ENCODE peak calls at places on chromosomes 4 and X, in five cellular contexts. One of them, this sample, is unnamed.

GRCh38 chrX:71096702-71097032 is 1.0 kb downstream of the FOXO4 start:
- DNase-seq in HT-29: no peak
- DNase-seq in globus pallidus: no peak
- DNase-seq in DND-41: no peak
- DNase-seq in fibroblast of the conjunctiva: no peak
- DNase-seq in this sample: no peak

GRCh38 chrX:45758319-45758718 is 557.6 kb upstream of the DIPK2B start:
- DNase-seq in DND-41: peak; percentile 68
- DNase-seq in HT-29: no peak
- DNase-seq in fibroblast of the conjunctiva: peak; percentile 54
- DNase-seq in globus pallidus: no peak
- DNase-seq in this sample: peak; percentile 84

GRCh38 chr4:48450740-48451139 is 32.4 kb upstream of the SLC10A4 start:
- DNase-seq in HT-29: no peak
- DNase-seq in globus pallidus: no peak
- DNase-seq in fibroblast of the conjunctiva: no peak
- DNase-seq in DND-41: no peak
- DNase-seq in this sample: no peak

GRCh38 chr4:2696423-2696822 is 59.7 kb downstream of the TNIP2 start:
- DNase-seq in fibroblast of the conjunctiva: no peak
- DNase-seq in HT-29: no peak
- DNase-seq in globus pallidus: no peak
- DNase-seq in DND-41: no peak
- DNase-seq in this sample: no peak

GRCh38 chrX:13223868-13224555 is 95.8 kb downstream of the ATXN3L start:
- DNase-seq in fibroblast of the conjunctiva: peak; percentile 60
- DNase-seq in globus pallidus: no peak
- DNase-seq in DND-41: no peak
- DNase-seq in HT-29: peak; percentile 67
- DNase-seq in this sample: peak; percentile 88

GRCh38 chr4:99099311-99099710 is 10.7 kb upstream of the ADH5 start:
- DNase-seq in DND-41: no peak
- DNase-seq in globus pallidus: no peak
- DNase-seq in fibroblast of the conjunctiva: no peak
- DNase-seq in HT-29: no peak
- DNase-seq in this sample: no peak

GRCh38 chr4:94068712-94069111 is 139.0 kb upstream of the SMARCAD1 start:
- DNase-seq in DND-41: no peak
- DNase-seq in globus pallidus: no peak
- DNase-seq in HT-29: no peak
- DNase-seq in fibroblast of the conjunctiva: no peak
- DNase-seq in this sample: peak; percentile 79

GRCh38 chrX:149629730-149630387 is 1.7 kb downstream of the TMEM185A start:
- DNase-seq in HT-29: no peak
- DNase-seq in globus pallidus: no peak
- DNase-seq in fibroblast of the conjunctiva: no peak
- DNase-seq in DND-41: no peak
- DNase-seq in this sample: no peak

GRCh38 chrX:120308959-120309872 is 2.0 kb downstream of the TMEM255A start:
- DNase-seq in globus pallidus: peak; percentile 38
- DNase-seq in DND-41: no peak
- DNase-seq in HT-29: no peak
- DNase-seq in fibroblast of the conjunctiva: peak; percentile 8
- DNase-seq in this sample: peak; percentile 46

GRCh38 chrX:28854637-28855036 is 267.4 kb downstream of the IL1RAPL1 start:
- DNase-seq in globus pallidus: no peak
- DNase-seq in HT-29: no peak
- DNase-seq in DND-41: no peak
- DNase-seq in fibroblast of the conjunctiva: no peak
- DNase-seq in this sample: no peak

GRCh38 chrX:91414710-91415109 is 19.9 kb upstream of the PABPC5 start:
- DNase-seq in globus pallidus: no peak
- DNase-seq in HT-29: peak; percentile 16
- DNase-seq in DND-41: no peak
- DNase-seq in fibroblast of the conjunctiva: no peak
- DNase-seq in this sample: no peak

GRCh38 chr4:168832746-168833575 is 177.1 kb downstream of the CBR4 start:
- DNase-seq in HT-29: no peak
- DNase-seq in DND-41: no peak
- DNase-seq in globus pallidus: no peak
- DNase-seq in fibroblast of the conjunctiva: no peak
- DNase-seq in this sample: no peak

GRCh38 chr4:61478340-61478739 is 278.2 kb downstream of the ADGRL3 start:
- DNase-seq in globus pallidus: no peak
- DNase-seq in fibroblast of the conjunctiva: no peak
- DNase-seq in HT-29: no peak
- DNase-seq in DND-41: no peak
- DNase-seq in this sample: no peak

GRCh38 chr4:112130903-112131302 is 14.4 kb upstream of the FAM241A start:
- DNase-seq in globus pallidus: no peak
- DNase-seq in DND-41: no peak
- DNase-seq in fibroblast of the conjunctiva: no peak
- DNase-seq in HT-29: no peak
- DNase-seq in this sample: no peak

GRCh38 chr4:85489273-85489672 is 14.3 kb downstream of the ARHGAP24 start:
- DNase-seq in fibroblast of the conjunctiva: no peak
- DNase-seq in DND-41: no peak
- DNase-seq in HT-29: no peak
- DNase-seq in globus pallidus: no peak
- DNase-seq in this sample: no peak

GRCh38 chrX:43644124-43644701 is 11.9 kb upstream of the MAOA start:
- DNase-seq in DND-41: no peak
- DNase-seq in fibroblast of the conjunctiva: peak; percentile 67
- DNase-seq in HT-29: no peak
- DNase-seq in globus pallidus: no peak
- DNase-seq in this sample: peak; percentile 62

GRCh38 chr4:184382189-184382846 is 92.0 kb downstream of the IRF2 start:
- DNase-seq in globus pallidus: no peak
- DNase-seq in fibroblast of the conjunctiva: no peak
- DNase-seq in HT-29: no peak
- DNase-seq in DND-41: peak; percentile 46
- DNase-seq in this sample: no peak

GRCh38 chr4:86496094-86497060 is 97.7 kb upstream of the PTPN13 start:
- DNase-seq in HT-29: peak; percentile 63
- DNase-seq in DND-41: peak; percentile 52
- DNase-seq in fibroblast of the conjunctiva: peak; percentile 41
- DNase-seq in globus pallidus: peak; percentile 66
- DNase-seq in this sample: peak; percentile 38

GRCh38 chrX:144006811-144007210 is 122.9 kb downstream of the UBE2NL start:
- DNase-seq in fibroblast of the conjunctiva: peak; percentile 40
- DNase-seq in HT-29: peak; percentile 54
- DNase-seq in globus pallidus: no peak
- DNase-seq in DND-41: no peak
- DNase-seq in this sample: peak; percentile 3

GRCh38 chr4:138311771-138312535 is 69.8 kb upstream of the SLC7A11 start:
- DNase-seq in HT-29: no peak
- DNase-seq in globus pallidus: no peak
- DNase-seq in fibroblast of the conjunctiva: no peak
- DNase-seq in DND-41: no peak
- DNase-seq in this sample: no peak

GRCh38 chr4:77695769-77696168 is 90.1 kb downstream of the CXCL13 start:
- DNase-seq in fibroblast of the conjunctiva: peak; percentile 74
- DNase-seq in globus pallidus: no peak
- DNase-seq in HT-29: peak; percentile 19
- DNase-seq in DND-41: no peak
- DNase-seq in this sample: peak; percentile 95

GRCh38 chrX:44012484-44013096 is 39.4 kb upstream of the NDP start:
- DNase-seq in DND-41: peak; percentile 66
- DNase-seq in fibroblast of the conjunctiva: peak; percentile 18
- DNase-seq in globus pallidus: no peak
- DNase-seq in HT-29: peak; percentile 65
- DNase-seq in this sample: peak; percentile 11

GRCh38 chrX:67612231-67612630 is 68.4 kb downstream of the AR start:
- DNase-seq in fibroblast of the conjunctiva: no peak
- DNase-seq in HT-29: no peak
- DNase-seq in globus pallidus: no peak
- DNase-seq in DND-41: no peak
- DNase-seq in this sample: no peak

GRCh38 chrX:107603433-107604159 is 24.7 kb upstream of the PRPS1 start:
- DNase-seq in HT-29: no peak
- DNase-seq in DND-41: no peak
- DNase-seq in globus pallidus: no peak
- DNase-seq in fibroblast of the conjunctiva: no peak
- DNase-seq in this sample: no peak

GRCh38 chrX:116276191-116276700 is 105.7 kb downstream of the AGTR2 start:
- DNase-seq in DND-41: no peak
- DNase-seq in globus pallidus: no peak
- DNase-seq in fibroblast of the conjunctiva: no peak
- DNase-seq in HT-29: no peak
- DNase-seq in this sample: no peak

GRCh38 chrX:148871422-148872152 is 371.2 kb downstream of the AFF2 start:
- DNase-seq in globus pallidus: no peak
- DNase-seq in fibroblast of the conjunctiva: peak; percentile 24
- DNase-seq in HT-29: no peak
- DNase-seq in DND-41: peak; percentile 26
- DNase-seq in this sample: peak; percentile 85

GRCh38 chr4:83282049-83282535 is 2.5 kb downstream of the COQ2 start:
- DNase-seq in fibroblast of the conjunctiva: peak; percentile 51
- DNase-seq in globus pallidus: peak; percentile 38
- DNase-seq in DND-41: peak; percentile 64
- DNase-seq in HT-29: peak; percentile 78
- DNase-seq in this sample: peak; percentile 60

GRCh38 chrX:78037881-78038280 is 66.2 kb upstream of the PGK1 start:
- DNase-seq in HT-29: no peak
- DNase-seq in fibroblast of the conjunctiva: no peak
- DNase-seq in globus pallidus: no peak
- DNase-seq in DND-41: no peak
- DNase-seq in this sample: no peak

GRCh38 chrX:138287200-138287865 is 424.2 kb downstream of the FGF13 start:
- DNase-seq in fibroblast of the conjunctiva: no peak
- DNase-seq in DND-41: no peak
- DNase-seq in HT-29: no peak
- DNase-seq in globus pallidus: no peak
- DNase-seq in this sample: no peak

GRCh38 chr4:7399433-7400234 is 35.1 kb downstream of the PSAPL1 start:
- DNase-seq in HT-29: no peak
- DNase-seq in globus pallidus: no peak
- DNase-seq in DND-41: no peak
- DNase-seq in fibroblast of the conjunctiva: no peak
- DNase-seq in this sample: no peak

GRCh38 chrX:115522955-115523354 is 38.0 kb upstream of the PLS3 start:
- DNase-seq in DND-41: no peak
- DNase-seq in HT-29: no peak
- DNase-seq in fibroblast of the conjunctiva: no peak
- DNase-seq in globus pallidus: no peak
- DNase-seq in this sample: no peak

This sample was measured in astrocyte of the cerebellum.